ENCODE peak calls at places on chromosomes 12 and 14, in ten cellular contexts. X is CD8-positive, alpha-beta T cell; O is LNCaP clone FGC; U is pancreas; M is foreskin fibroblast; K is OCI-LY7; V is cardiac muscle cell; B is lung; G is coronary artery; P is cardiac fibroblast. J is an unnamed sample.

GRCh38 chr12:91817512-91817911 is 328.1 kb downstream of the BTG1 start:
- DNase-seq in X (no peak), O (peak; percentile 85), U (peak; percentile 14), M (peak; percentile 13), K (no peak), V (no peak), B (no peak), G (no peak), P (peak; percentile 20), J (peak; percentile 50)

GRCh38 chr12:114399664-114400211 is 6.2 kb downstream of the TBX5 start:
- DNase-seq in X (no peak), O (peak; percentile 50), U (no peak), M (peak; percentile 97), K (no peak), V (no peak), B (no peak), G (no peak), P (peak; percentile 59), J (no peak)

GRCh38 chr14:75911883-75912282 is 69.9 kb downstream of the TGFB3 start:
- DNase-seq in X (no peak), O (no peak), U (no peak), M (no peak), K (no peak), V (peak; percentile 79), B (no peak), G (no peak), P (peak; percentile 68), J (no peak)

GRCh38 chr12:34396006-34396860 is 373.9 kb downstream of the ALG10 start:
- DNase-seq in X (peak; percentile 7), O (no peak), U (peak; percentile 2), M (no peak), K (no peak), V (no peak), B (peak; percentile 20), G (peak; percentile 63), P (no peak), J (no peak)

GRCh38 chr12:100533326-100533725 is 40.2 kb upstream of the GAS2L3 start:
- DNase-seq in X (no peak), O (no peak), U (no peak), M (no peak), K (no peak), V (no peak), B (no peak), G (no peak), P (no peak), J (no peak)

GRCh38 chr14:94088516-94088915 is 7.4 kb downstream of the IFI27L1 start:
- DNase-seq in X (no peak), O (no peak), U (no peak), M (peak; percentile 50), K (no peak), V (peak; percentile 28), B (no peak), G (no peak), P (peak; percentile 24), J (peak; percentile 70)

GRCh38 chr14:54229136-54229535 is 167.7 kb upstream of the CDKN3 start:
- DNase-seq in X (no peak), O (no peak), U (no peak), M (peak; percentile 45), K (no peak), V (no peak), B (no peak), G (no peak), P (peak; percentile 57), J (no peak)

GRCh38 chr14:53226553-53226952 is 73.4 kb upstream of the DDHD1 start:
- DNase-seq in X (no peak), O (no peak), U (no peak), M (peak; percentile 14), K (no peak), V (no peak), B (no peak), G (no peak), P (peak; percentile 48), J (no peak)

DNA sequence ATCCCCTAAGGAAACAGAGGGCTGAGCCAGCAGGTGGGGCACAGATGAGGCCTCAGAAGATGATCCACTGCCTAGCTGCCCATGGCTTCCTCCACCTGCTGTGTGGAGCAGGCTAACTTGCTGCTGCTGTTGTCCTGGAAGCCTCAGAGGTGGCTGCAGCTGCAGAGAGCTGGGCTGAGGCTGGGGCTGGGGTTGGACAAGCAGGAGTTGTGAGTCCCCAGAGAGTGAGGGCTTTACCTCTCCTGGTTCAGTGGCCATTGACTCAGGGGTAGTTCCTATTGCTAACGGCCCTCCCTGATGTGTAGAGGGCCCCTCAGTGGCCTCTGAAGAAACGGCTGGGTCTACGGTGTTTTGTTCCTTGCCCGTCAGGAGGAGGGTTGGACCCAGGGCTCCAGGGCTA is 13.7 kb upstream of the PRKAG1 start:
- DNase-seq in X (no peak), O (no peak), U (no peak), M (no peak), K (no peak), V (no peak), B (no peak), G (no peak), P (no peak), J (no peak)
- H3K4me3 ChIP-seq in X (no peak overlapping the region), O (no peak overlapping the region), U (no peak overlapping the region), M (no peak overlapping the region), K (no peak overlapping the region), V (no peak overlapping the region), B (no peak overlapping the region), G (no peak overlapping the region), P (no peak overlapping the region), J (no peak overlapping the region)

GRCh38 chr12:89156324-89156723 is 196.0 kb downstream of the DUSP6 start:
- DNase-seq in X (no peak), O (no peak), U (no peak), M (peak; percentile 36), K (no peak), V (no peak), B (no peak), G (no peak), P (peak; percentile 40), J (peak; percentile 63)

GRCh38 chr12:89156862-89157262 is 195.4 kb downstream of the DUSP6 start:
- DNase-seq in X (no peak), O (no peak), U (no peak), M (peak; percentile 79), K (no peak), V (no peak), B (no peak), G (no peak), P (peak; percentile 66), J (peak; percentile 73)

GRCh38 chr12:89157413-89157812 is 194.9 kb downstream of the DUSP6 start:
- DNase-seq in X (no peak), O (no peak), U (no peak), M (no peak), K (no peak), V (no peak), B (no peak), G (no peak), P (no peak), J (no peak)

GRCh38 chr12:89153341-89153740 is 199.0 kb downstream of the DUSP6 start:
- DNase-seq in X (no peak), O (no peak), U (no peak), M (no peak), K (no peak), V (no peak), B (no peak), G (no peak), P (no peak), J (no peak)

DNA sequence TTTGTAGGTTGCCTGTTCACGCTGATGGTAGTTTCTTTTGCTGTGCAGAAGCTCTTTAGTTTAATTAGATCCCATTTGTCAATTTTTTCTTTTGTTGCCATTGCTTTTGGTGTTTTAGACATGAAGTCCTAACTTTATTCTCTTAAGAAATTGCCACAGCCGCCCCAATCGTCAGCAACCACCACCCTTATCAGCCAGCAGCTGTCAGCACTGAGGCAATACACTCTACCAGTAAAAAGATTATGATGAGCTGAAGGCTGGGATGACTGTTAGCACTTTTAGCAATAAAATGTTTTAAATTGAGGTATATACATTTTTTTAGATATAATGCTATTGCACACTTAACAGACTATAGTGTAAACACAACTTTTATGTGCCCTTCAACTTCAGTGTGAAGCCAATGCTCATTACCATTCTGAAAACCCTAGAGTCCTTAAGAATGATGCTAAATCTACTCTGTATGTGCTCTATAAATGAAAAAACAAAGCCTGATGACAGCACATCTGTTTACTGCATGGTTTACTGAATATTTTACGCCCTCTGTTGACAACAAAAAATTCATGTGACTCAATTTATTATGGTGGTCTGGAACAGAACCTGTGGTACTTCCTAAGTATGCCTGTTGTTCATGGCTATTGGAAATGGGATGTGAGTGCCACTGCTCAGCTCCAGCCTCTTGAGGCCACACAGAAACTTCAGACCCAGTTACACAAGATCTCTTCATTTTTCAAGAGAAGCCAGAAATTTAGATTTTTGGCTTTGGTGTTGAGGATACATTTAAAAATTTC is 197.4 kb downstream of the DUSP6 start:
- DNase-seq in X (no peak), O (no peak), U (no peak), M (peak; percentile 53), K (no peak), V (no peak), B (no peak), G (no peak), P (peak; percentile 67), J (no peak)
- TF ChIP-seq CTCF in X (no peak), O (no peak), U (no peak), M (no peak), K (no peak), V (peak; percentile 35), B (no peak), G (no peak), P (peak; percentile 14), J (no peak)

DNA sequence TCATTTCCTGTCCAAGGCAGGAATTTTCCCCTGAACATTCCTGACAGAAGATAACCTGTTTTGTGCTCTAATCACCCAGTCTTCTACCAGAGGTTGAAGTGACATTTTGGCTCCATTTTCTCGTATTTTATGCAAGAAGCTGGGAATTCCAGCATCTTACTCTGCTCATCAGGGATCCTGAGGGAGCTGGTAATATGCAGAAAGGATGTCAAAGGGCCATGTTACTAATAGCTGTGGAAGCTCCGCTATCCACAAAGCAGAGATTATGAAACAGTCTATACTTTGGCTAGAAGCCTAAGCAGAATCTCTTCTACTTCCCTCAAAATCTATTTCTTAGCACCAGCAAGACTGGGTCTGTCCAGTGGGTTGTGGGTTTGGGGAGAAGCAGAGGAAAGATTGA is 613.0 kb downstream of the DIO2 start:
- DNase-seq in X (no peak), O (no peak), U (no peak), M (peak; percentile 67), K (no peak), V (no peak), B (no peak), G (no peak), P (peak; percentile 71), J (no peak)
- H3K4me3 ChIP-seq in X (no peak overlapping the region), O (no peak overlapping the region), U (no peak overlapping the region), M (no peak overlapping the region), K (no peak overlapping the region), V (no peak overlapping the region), B (no peak overlapping the region), G (no peak overlapping the region), P (no peak overlapping the region), J (no peak overlapping the region)

GRCh38 chr14:22097072-22097471 is 423.5 kb upstream of the OR4E1 start:
- DNase-seq in X (no peak), O (no peak), U (no peak), M (no peak), K (no peak), V (no peak), B (no peak), G (no peak), P (no peak), J (no peak)

GRCh38 chr14:22096511-22096890 is 422.9 kb upstream of the OR4E1 start:
- DNase-seq in X (no peak), O (no peak), U (no peak), M (no peak), K (no peak), V (no peak), B (no peak), G (no peak), P (no peak), J (no peak)

GRCh38 chr14:22097606-22098292 is 424.1 kb upstream of the OR4E1 start:
- DNase-seq in X (no peak), O (no peak), U (no peak), M (no peak), K (no peak), V (no peak), B (no peak), G (no peak), P (no peak), J (no peak)

GRCh38 chr14:22098435-22098834 is 424.8 kb upstream of the OR4E1 start:
- DNase-seq in X (no peak), O (no peak), U (no peak), M (no peak), K (no peak), V (no peak), B (no peak), G (no peak), P (no peak), J (no peak)

DNA sequence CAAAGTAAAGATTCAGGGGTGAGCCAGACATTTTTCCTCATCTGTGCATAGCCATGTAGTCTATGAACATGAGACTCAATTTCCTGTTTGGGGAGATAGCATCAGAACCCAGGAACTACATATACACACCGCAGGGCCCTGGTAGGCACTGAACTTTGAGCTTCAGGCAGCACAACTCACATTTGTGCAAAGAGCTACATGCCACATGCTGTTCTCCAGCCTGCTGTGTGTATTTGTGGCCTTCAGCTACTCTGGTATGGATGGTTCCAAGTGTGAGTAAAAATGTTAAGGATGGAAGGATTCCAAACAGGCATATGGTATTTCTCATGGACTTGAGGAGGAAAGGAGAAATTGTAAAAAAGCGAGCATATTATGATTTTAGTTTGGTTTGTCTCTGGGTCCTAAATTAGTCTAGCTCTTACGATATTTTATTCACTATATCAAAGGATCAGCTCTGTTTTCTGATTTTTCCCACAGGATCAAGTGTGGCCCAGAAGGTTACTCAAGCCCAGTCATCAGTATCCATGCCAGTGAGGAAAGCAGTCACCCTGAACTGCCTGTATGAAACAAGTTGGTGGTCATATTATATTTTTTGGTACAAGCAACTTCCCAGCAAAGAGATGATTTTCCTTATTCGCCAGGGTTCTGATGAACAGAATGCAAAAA is 422.4 kb upstream of the OR4E1 start:
- DNase-seq in X (peak; percentile 31), O (no peak), U (no peak), M (no peak), K (no peak), V (no peak), B (no peak), G (no peak), P (no peak), J (no peak)
- TF ChIP-seq CTCF in X (no peak), O (no peak), U (no peak), M (no peak), K (no peak), V (no peak), B (no peak), G (no peak), P (no peak), J (no peak)